ENCODE peak calls at places on chromosomes 2 and 18, in four cellular contexts. One of them, this sample, is unnamed.

GRCh38 chr2:232974431-232974830 is 38.6 kb downstream of the NGEF start:
- DNase-seq in H1: no peak
- DNase-seq in HepG2: no peak
- DNase-seq in K562: no peak
- DNase-seq in this sample: no peak

GRCh38 chr2:240990726-240991377 is 7.6 kb upstream of the SNED1 start:
- DNase-seq in H1: peak
- DNase-seq in HepG2: no peak
- DNase-seq in K562: no peak
- DNase-seq in this sample: no peak

GRCh38 chr2:98806266-98806697 is 75.3 kb upstream of the MGAT4A start:
- DNase-seq in H1: no peak
- DNase-seq in K562: no peak
- DNase-seq in HepG2: no peak
- DNase-seq in this sample: no peak

GRCh38 chr2:65576278-65576677 is 143.9 kb upstream of the SPRED2 start:
- DNase-seq in H1: no peak
- DNase-seq in HepG2: no peak
- DNase-seq in K562: no peak
- DNase-seq in this sample: no peak

GRCh38 chr2:39730685-39731302 is 48.3 kb downstream of the THUMPD2 start:
- DNase-seq in K562: peak
- DNase-seq in HepG2: peak
- DNase-seq in H1: no peak
- DNase-seq in this sample: no peak

GRCh38 chr2:112923967-112924338 is 13.0 kb downstream of the IL37 start:
- DNase-seq in H1: no peak
- DNase-seq in K562: no peak
- DNase-seq in HepG2: no peak
- DNase-seq in this sample: no peak

GRCh38 chr2:70676301-70677035 is 91.5 kb downstream of the ADD2 start:
- DNase-seq in H1: no peak
- DNase-seq in K562: no peak
- DNase-seq in HepG2: no peak
- DNase-seq in this sample: no peak

GRCh38 chr2:12970861-12971260 is 254.1 kb downstream of the TRIB2 start:
- DNase-seq in HepG2: no peak
- DNase-seq in K562: no peak
- DNase-seq in H1: no peak
- DNase-seq in this sample: no peak

GRCh38 chr2:43331428-43331827 is 105.0 kb upstream of the ZFP36L2 start:
- DNase-seq in H1: no peak
- DNase-seq in K562: peak
- DNase-seq in HepG2: no peak
- DNase-seq in this sample: no peak

GRCh38 chr2:50606860-50607259 is 425.1 kb downstream of the NRXN1 start:
- DNase-seq in H1: no peak
- DNase-seq in HepG2: no peak
- DNase-seq in K562: no peak
- DNase-seq in this sample: no peak

GRCh38 chr2:119638891-119639539 is 40.0 kb upstream of the TMEM177 start:
- DNase-seq in K562: no peak
- DNase-seq in H1: peak
- DNase-seq in HepG2: no peak
- DNase-seq in this sample: no peak

GRCh38 chr2:172056293-172056692 is 29.0 kb upstream of the DLX1 start:
- DNase-seq in HepG2: no peak
- DNase-seq in K562: no peak
- DNase-seq in H1: no peak
- DNase-seq in this sample: no peak

GRCh38 chr2:229748950-229749349 is 34.6 kb upstream of the DNER start:
- DNase-seq in K562: no peak
- DNase-seq in HepG2: no peak
- DNase-seq in H1: no peak
- DNase-seq in this sample: no peak

GRCh38 chr2:55874338-55874737 is 49.2 kb downstream of the EFEMP1 start:
- DNase-seq in K562: no peak
- DNase-seq in HepG2: no peak
- DNase-seq in H1: no peak
- DNase-seq in this sample: no peak

GRCh38 chr2:218033590-218034496 is 31.0 kb upstream of the TNS1 start:
- DNase-seq in HepG2: no peak
- DNase-seq in H1: peak
- DNase-seq in K562: no peak
- DNase-seq in this sample: no peak

GRCh38 chr2:113217455-113218282 is 43.9 kb downstream of the PSD4 start:
- DNase-seq in HepG2: peak
- DNase-seq in H1: no peak
- DNase-seq in K562: no peak
- DNase-seq in this sample: no peak

GRCh38 chr18:49874238-49874637 is 60.9 kb upstream of the ACAA2 start:
- DNase-seq in H1: no peak
- DNase-seq in K562: no peak
- DNase-seq in HepG2: no peak
- DNase-seq in this sample: no peak

GRCh38 chr18:48698707-48699106 is 159.9 kb downstream of the CTIF start:
- DNase-seq in K562: no peak
- DNase-seq in HepG2: no peak
- DNase-seq in H1: no peak
- DNase-seq in this sample: no peak

GRCh38 chr2:85924522-85924921 is 35.7 kb upstream of the ST3GAL5 start:
- DNase-seq in HepG2: no peak
- DNase-seq in H1: no peak
- DNase-seq in K562: no peak
- DNase-seq in this sample: no peak

DNA sequence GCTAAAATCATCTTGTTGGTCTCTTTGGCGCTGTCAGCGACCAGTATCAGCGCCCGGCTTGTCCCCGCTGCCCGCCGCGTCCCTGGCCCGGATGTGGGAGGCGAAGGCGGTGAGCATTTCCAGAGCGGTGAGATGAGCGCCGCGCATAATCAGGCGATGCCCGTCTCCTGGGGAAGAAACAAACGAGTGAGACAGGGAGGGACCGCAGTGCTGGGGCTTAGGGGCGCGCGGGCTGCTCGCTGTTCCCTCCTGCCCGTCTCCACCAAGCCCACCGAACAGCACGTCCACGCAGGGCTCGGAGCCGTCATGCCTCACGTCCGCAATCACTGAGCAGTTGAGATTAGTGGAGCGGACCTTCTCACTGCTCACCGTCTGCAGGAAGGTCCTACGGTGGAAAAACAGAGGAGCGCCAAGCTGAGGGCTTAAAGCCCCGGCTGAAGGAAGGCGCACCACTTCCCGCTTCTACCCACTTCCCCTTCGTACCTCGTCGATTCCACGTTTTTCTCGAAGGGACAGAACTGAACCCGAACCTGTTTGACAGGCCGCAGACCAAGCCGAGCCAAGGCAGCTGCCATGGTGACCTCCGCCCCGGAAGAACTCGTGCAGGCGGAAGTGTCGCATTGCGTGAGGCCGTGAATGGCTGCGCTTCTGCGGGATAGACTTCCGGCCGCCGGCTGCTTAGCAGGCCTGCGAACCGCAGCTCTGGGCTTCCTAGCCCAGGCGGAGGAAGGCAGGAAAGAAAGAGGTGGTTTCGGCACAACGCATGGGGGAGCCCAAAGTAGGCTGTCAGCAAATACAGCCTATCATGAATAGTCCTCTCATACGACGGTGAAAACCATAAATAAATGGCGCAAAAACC is at the start of gene MRPL53:
- DNase-seq in K562: peak
- DNase-seq in HepG2: peak
- DNase-seq in H1: peak
- DNase-seq in this sample: peak
- TF ChIP-seq POLR2A in K562: peak
- TF ChIP-seq POLR2A in HepG2: peak
- TF ChIP-seq POLR2A in H1: peak
- TF ChIP-seq POLR2A in this sample: peak

GRCh38 chr2:74413001-74413698 is 8.3 kb downstream of the C2orf81 start:
- DNase-seq in H1: no peak
- DNase-seq in HepG2: peak
- DNase-seq in K562: no peak
- DNase-seq in this sample: no peak

GRCh38 chr2:74405994-74406583 is 15.3 kb downstream of the C2orf81 start:
- DNase-seq in HepG2: no peak
- DNase-seq in H1: no peak
- DNase-seq in K562: no peak
- DNase-seq in this sample: no peak

GRCh38 chr2:74401891-74402290 is 19.5 kb downstream of the C2orf81 start:
- DNase-seq in H1: no peak
- DNase-seq in K562: no peak
- DNase-seq in HepG2: no peak
- DNase-seq in this sample: no peak

DNA sequence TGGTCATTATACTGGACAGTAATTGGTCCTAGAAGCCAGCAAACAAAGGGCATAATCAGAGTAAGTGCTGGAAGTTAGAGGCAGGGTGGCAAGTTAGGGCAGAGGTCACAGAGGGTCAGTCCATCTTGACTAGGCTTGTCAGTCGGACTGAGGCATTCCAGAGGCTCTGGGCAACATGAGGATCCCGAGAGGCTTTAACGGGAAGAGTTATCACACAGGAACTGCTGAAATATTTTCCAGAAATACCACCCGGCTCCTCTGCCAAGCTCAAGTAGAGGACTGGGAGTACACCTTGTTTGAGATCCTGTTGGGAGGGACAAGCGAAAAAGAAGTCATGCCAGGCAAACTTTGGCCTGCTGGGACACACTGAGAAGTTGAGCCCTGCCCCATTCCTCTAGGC is 13.7 kb downstream of the C2orf81 start:
- DNase-seq in K562: no peak
- DNase-seq in HepG2: no peak
- DNase-seq in H1: no peak
- DNase-seq in this sample: no peak
- TF ChIP-seq TAF1 in K562: no peak
- TF ChIP-seq TAF1 in HepG2: no peak
- TF ChIP-seq TAF1 in H1: no peak
- TF ChIP-seq TAF1 in this sample: no peak

GRCh38 chr18:12278765-12279682 is 24.9 kb downstream of the CIDEA start:
- DNase-seq in HepG2: peak
- DNase-seq in K562: no peak
- DNase-seq in H1: peak
- DNase-seq in this sample: no peak
- TF ChIP-seq POLR2A in HepG2: no peak
- TF ChIP-seq POLR2A in K562: no peak
- TF ChIP-seq POLR2A in H1: no peak
- TF ChIP-seq POLR2A in this sample: no peak

GRCh38 chr18:27871731-27872130 is 305.2 kb downstream of the CDH2 start:
- DNase-seq in K562: no peak
- DNase-seq in HepG2: no peak
- DNase-seq in H1: no peak
- DNase-seq in this sample: no peak
- TF ChIP-seq TAF1 in K562: no peak
- TF ChIP-seq TAF1 in HepG2: no peak
- TF ChIP-seq TAF1 in H1: no peak
- TF ChIP-seq TAF1 in this sample: no peak

DNA sequence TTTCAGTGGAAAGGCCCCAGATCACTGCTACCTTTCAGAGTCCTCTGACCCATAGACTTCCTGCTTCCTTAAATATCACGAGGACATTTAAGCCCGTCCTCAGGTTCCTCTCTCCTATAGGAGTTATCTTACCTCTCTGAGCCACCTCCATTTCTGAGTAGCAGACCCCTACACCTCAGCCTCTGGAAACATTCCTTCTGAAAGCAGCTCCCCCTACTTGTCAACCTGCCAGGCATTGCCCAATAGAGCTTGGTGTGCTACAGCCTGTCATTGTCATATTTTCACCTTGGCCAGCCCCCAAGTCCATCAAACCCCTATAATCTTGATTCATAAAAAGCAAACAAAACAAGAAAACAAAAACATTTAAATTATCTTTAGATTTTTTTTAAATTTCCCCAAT is 717.9 kb upstream of the SLC8A1 start:
- DNase-seq in K562: no peak
- DNase-seq in H1: no peak
- DNase-seq in HepG2: no peak
- DNase-seq in this sample: no peak
- TF ChIP-seq POLR2A in K562: no peak
- TF ChIP-seq POLR2A in H1: no peak
- TF ChIP-seq POLR2A in HepG2: no peak
- TF ChIP-seq POLR2A in this sample: no peak

GRCh38 chr2:200993097-200993496 is 29.6 kb upstream of the ORC2 start:
- DNase-seq in K562: no peak
- DNase-seq in HepG2: no peak
- DNase-seq in H1: no peak
- DNase-seq in this sample: no peak

GRCh38 chr2:200985806-200986205 is 22.3 kb upstream of the ORC2 start:
- DNase-seq in K562: no peak
- DNase-seq in H1: no peak
- DNase-seq in HepG2: no peak
- DNase-seq in this sample: no peak

GRCh38 chr2:200987137-200987536 is 23.7 kb upstream of the ORC2 start:
- DNase-seq in H1: no peak
- DNase-seq in HepG2: no peak
- DNase-seq in K562: no peak
- DNase-seq in this sample: no peak
- TF ChIP-seq TAF1 in H1: no peak
- TF ChIP-seq TAF1 in HepG2: no peak
- TF ChIP-seq TAF1 in K562: no peak
- TF ChIP-seq TAF1 in this sample: no peak

DNA sequence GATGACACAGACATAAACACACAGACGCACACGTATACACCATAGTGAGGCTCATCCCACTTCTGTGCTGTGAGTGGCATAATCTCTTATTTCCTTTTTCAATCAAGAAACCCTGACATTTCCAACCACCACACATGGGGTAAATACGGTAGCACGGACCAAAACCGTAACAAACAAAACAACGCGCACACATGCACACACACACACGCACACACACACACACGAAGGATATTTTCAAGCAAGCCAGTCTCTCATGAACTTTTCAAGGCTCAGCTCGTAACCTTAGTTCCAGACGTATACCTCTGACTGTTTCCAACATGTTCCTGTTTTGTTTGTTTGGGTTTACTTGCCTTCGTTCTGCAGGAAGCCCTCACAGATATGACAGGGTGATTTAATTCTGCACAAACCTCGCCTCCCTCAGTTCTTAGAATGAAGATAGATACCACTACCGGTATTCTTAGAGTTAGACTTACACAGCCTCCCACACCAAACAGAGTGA is 119.8 kb downstream of the BCL2 start:
- DNase-seq in HepG2: no peak
- DNase-seq in H1: no peak
- DNase-seq in K562: no peak
- DNase-seq in this sample: no peak
- TF ChIP-seq POLR2A in HepG2: no peak
- TF ChIP-seq POLR2A in H1: no peak
- TF ChIP-seq POLR2A in K562: no peak
- TF ChIP-seq POLR2A in this sample: no peak

DNA sequence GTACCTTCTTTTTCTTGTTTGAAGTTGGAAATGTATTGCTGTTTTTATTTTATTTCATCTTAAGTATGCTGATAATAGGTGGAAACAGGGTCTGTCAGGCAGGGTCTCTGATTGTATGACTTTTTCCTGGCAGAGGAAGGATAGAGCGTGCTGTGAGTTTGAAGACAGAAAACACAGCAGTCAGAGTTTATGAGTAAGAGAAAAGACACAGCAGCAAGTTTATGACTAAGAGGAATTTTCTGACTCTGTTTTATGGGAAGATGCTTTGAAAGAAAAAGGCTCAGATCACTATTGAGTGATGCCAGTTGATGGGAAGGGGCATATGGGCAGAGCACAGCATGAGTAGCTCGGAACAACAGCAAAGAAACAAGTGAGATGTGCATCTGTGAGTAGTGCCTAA is 379.1 kb downstream of the MEIS1 start:
- DNase-seq in HepG2: no peak
- DNase-seq in K562: no peak
- DNase-seq in H1: no peak
- DNase-seq in this sample: no peak
- TF ChIP-seq TAF1 in HepG2: no peak
- TF ChIP-seq TAF1 in K562: no peak
- TF ChIP-seq TAF1 in H1: no peak
- TF ChIP-seq TAF1 in this sample: no peak

This sample was measured in GM12891.